ENCODE peak calls at places on chromosomes 1 and 21, in six cellular contexts. I is SW480, H is uterus, A is colonic mucosa, Z is fibroblast of the conjunctiva, Y is ovary. O is an unnamed sample.
A peak's percentile ranks its signal among the peaks of the same experiment; 100 is the strongest.

GRCh38 chr1:163844393-163844948 is 522.7 kb downstream of the NUF2 start:
- DNase-seq in Y (no peak), H (peak; percentile 41), Z (peak; percentile 45), A (no peak), I (no peak), O (no peak)

GRCh38 chr1:153598309-153599172 is 14.4 kb downstream of the S100A16 start:
- DNase-seq in I (no peak), Z (peak; percentile 47), H (no peak), A (no peak), Y (no peak), O (no peak)

GRCh38 chr1:227913446-227913968 is 34.2 kb downstream of the WNT9A start:
- DNase-seq in I (no peak), Z (no peak), H (no peak), Y (no peak), A (no peak), O (no peak)

GRCh38 chr1:209354111-209354839 is 229.2 kb upstream of the CAMK1G start:
- DNase-seq in I (peak; percentile 81), Y (peak; percentile 33), A (peak; percentile 72), H (peak; percentile 88), Z (peak; percentile 88), O (peak; percentile 80)

GRCh38 chr1:228279011-228279721 is 71.3 kb downstream of the OBSCN start:
- DNase-seq in Z (no peak), H (no peak), A (no peak), Y (no peak), I (no peak), O (no peak)

GRCh38 chr1:34547043-34547674 is 207.7 kb upstream of the GJB5 start:
- DNase-seq in Z (no peak), I (peak; percentile 25), A (no peak), Y (no peak), H (no peak), O (no peak)

GRCh38 chr1:218659911-218660677 is 315.0 kb downstream of the TGFB2 start:
- DNase-seq in H (no peak), A (no peak), Y (no peak), I (peak; percentile 33), Z (no peak), O (no peak)

GRCh38 chr1:205270764-205271163 is 43.0 kb downstream of the TMCC2 start:
- DNase-seq in I (peak; percentile 85), Y (no peak), Z (no peak), H (no peak), A (no peak), O (no peak)

GRCh38 chr1:4083171-4084052 is 183.3 kb upstream of the C1orf174 start:
- DNase-seq in H (no peak), A (no peak), I (no peak), Z (no peak), Y (no peak), O (no peak)

GRCh38 chr1:186577201-186577600 is 103.0 kb downstream of the PTGS2 start:
- DNase-seq in H (no peak), I (no peak), A (no peak), Y (no peak), Z (no peak), O (no peak)

GRCh38 chr1:58047265-58047858 is 499.2 kb downstream of the OMA1 start:
- DNase-seq in Z (no peak), A (no peak), H (no peak), I (peak; percentile 26), Y (no peak), O (no peak)

GRCh38 chr21:33362044-33362555 is 37.3 kb downstream of the IFNAR1 start:
- DNase-seq in Z (no peak), A (peak; percentile 64), H (no peak), I (peak; percentile 77), Y (no peak), O (peak; percentile 50)

GRCh38 chr1:183477986-183478781 is 5.9 kb downstream of the SMG7 start:
- DNase-seq in Y (no peak), I (no peak), H (no peak), Z (no peak), A (no peak), O (no peak)

GRCh38 chr1:10693497-10694273 is 102.8 kb downstream of the CASZ1 start:
- DNase-seq in Y (no peak), A (no peak), Z (no peak), H (no peak), I (no peak), O (no peak)

GRCh38 chr1:243513726-243514491 is 258.1 kb downstream of the SDCCAG8 start:
- DNase-seq in Z (no peak), Y (no peak), H (no peak), I (no peak), A (no peak), O (no peak)

GRCh38 chr1:33394716-33395115 is 36.2 kb downstream of the PHC2 start:
- DNase-seq in I (no peak), H (no peak), Y (no peak), A (no peak), Z (peak; percentile 47), O (no peak)

GRCh38 chr1:174643206-174643605 is 195.4 kb downstream of the GPR52 start:
- DNase-seq in Z (no peak), H (no peak), Y (no peak), A (no peak), I (no peak), O (no peak)

GRCh38 chr1:167881786-167882185 is 32.1 kb downstream of the ADCY10 start:
- DNase-seq in A (no peak), I (no peak), Y (no peak), Z (no peak), H (no peak), O (no peak)

GRCh38 chr1:20540281-20540680 is 12.1 kb upstream of the FAM43B start:
- DNase-seq in H (no peak), I (no peak), Z (no peak), Y (no peak), A (no peak), O (no peak)

GRCh38 chr1:25679170-25679569 is 62.6 kb downstream of the MAN1C1 start:
- DNase-seq in H (no peak), A (no peak), Z (no peak), Y (no peak), I (no peak), O (no peak)

GRCh38 chr21:35199733-35200015 is 150.6 kb upstream of the RUNX1 start:
- DNase-seq in I (no peak), A (no peak), Y (no peak), H (no peak), Z (no peak), O (no peak)

GRCh38 chr1:113453771-113454083 is 63.4 kb downstream of the MAGI3 start:
- DNase-seq in Z (no peak), Y (no peak), I (no peak), A (no peak), H (no peak), O (no peak)

GRCh38 chr1:21468597-21468996 is 28.7 kb downstream of the NBPF3 start:
- DNase-seq in H (no peak), Y (no peak), Z (no peak), I (no peak), A (no peak), O (peak; percentile 33)

GRCh38 chr1:6083801-6084467 is 38.2 kb downstream of the KCNAB2 start:
- DNase-seq in A (no peak), Y (no peak), H (no peak), Z (no peak), I (no peak), O (no peak)

GRCh38 chr1:21861602-21862429 is 49.8 kb downstream of the LDLRAD2 start:
- DNase-seq in I (no peak), Z (no peak), H (no peak), A (no peak), Y (no peak), O (no peak)

GRCh38 chr1:39262802-39263201 is 58.3 kb downstream of the MACF1 start:
- DNase-seq in Y (no peak), I (no peak), A (no peak), Z (no peak), H (no peak), O (no peak)

GRCh38 chr21:35138665-35139381 is 89.7 kb upstream of the RUNX1 start:
- DNase-seq in I (peak; percentile 100), A (no peak), Z (no peak), Y (no peak), H (no peak), O (no peak)

GRCh38 chr1:175332515-175332914 is 139.9 kb upstream of the KIAA0040 start:
- DNase-seq in Y (no peak), H (no peak), A (no peak), Z (no peak), I (no peak), O (no peak)

GRCh38 chr1:243710467-243710866 is 139.6 kb downstream of the AKT3 start:
- DNase-seq in H (no peak), A (no peak), Z (no peak), Y (no peak), I (no peak), O (no peak)

GRCh38 chr1:241592273-241592958 is 47.8 kb downstream of the CHML start:
- DNase-seq in A (no peak), H (no peak), Y (no peak), Z (no peak), I (no peak), O (no peak)

O was measured in stomach.